ENCODE peak calls at places on chromosomes 5 and 9, in nine cellular contexts. N is GM12865; X is AG04450; L is foreskin fibroblast; Y is CD4-positive, alpha-beta T cell; V is cardiac muscle cell; H is heart right ventricle; O is lower lobe of right lung; K is bronchial epithelial cell. A is an unnamed sample.
A peak's percentile ranks its signal among the peaks of the same experiment; 100 is the strongest.

GRCh38 chr5:175826980-175827379 is 44.4 kb upstream of the CPLX2 start:
- DNase-seq in X (no peak), H (no peak), N (no peak), K (no peak), Y (no peak), V (no peak), L (no peak), O (no peak), A (no peak)

GRCh38 chr5:38636626-38637025 is 80.2 kb upstream of the LIFR start:
- DNase-seq in H (no peak), V (no peak), X (no peak), K (peak; percentile 49), N (no peak), Y (no peak), L (no peak), O (peak; percentile 56), A (no peak)

GRCh38 chr5:55600536-55601208 is 65.9 kb upstream of the PLPP1 start:
- DNase-seq in X (no peak), H (peak; percentile 56), O (no peak), N (no peak), Y (no peak), V (peak; percentile 32), K (no peak), L (peak; percentile 67), A (no peak)

GRCh38 chr5:138110266-138110963 is 26.6 kb downstream of the WNT8A start:
- DNase-seq in X (no peak), N (no peak), L (no peak), H (no peak), V (no peak), K (no peak), O (no peak), Y (no peak), A (no peak)

GRCh38 chr9:109244179-109245132 is 76.4 kb downstream of the EPB41L4B start:
- DNase-seq in V (peak; percentile 84), K (peak; percentile 71), X (no peak), L (peak; percentile 83), O (peak; percentile 76), Y (peak; percentile 32), N (peak; percentile 84), H (peak; percentile 52), A (peak; percentile 72)

GRCh38 chr5:132215329-132215728 is 12.3 kb downstream of the P4HA2 start:
- DNase-seq in K (peak; percentile 95), V (no peak), O (peak; percentile 85), H (peak; percentile 93), N (no peak), Y (no peak), X (peak; percentile 88), L (peak; percentile 100), A (no peak)

GRCh38 chr5:169649486-169649885 is 12.4 kb downstream of the DOCK2 start:
- DNase-seq in H (no peak), X (no peak), L (no peak), Y (no peak), K (no peak), O (no peak), V (no peak), N (peak; percentile 71), A (no peak)

GRCh38 chr9:26870292-26870691 is 22.3 kb downstream of the CAAP1 start:
- DNase-seq in V (no peak), N (no peak), O (no peak), H (no peak), X (no peak), L (no peak), K (peak; percentile 88), Y (no peak), A (no peak)

GRCh38 chr5:153358315-153358976 is 132.0 kb upstream of the GRIA1 start:
- DNase-seq in H (no peak), Y (no peak), V (no peak), O (no peak), L (no peak), K (no peak), X (no peak), N (peak; percentile 21), A (no peak)

GRCh38 chr5:4348919-4349318 is 753.3 kb downstream of the IRX1 start:
- DNase-seq in H (no peak), Y (no peak), N (no peak), V (no peak), L (no peak), K (no peak), O (no peak), X (no peak), A (no peak)

GRCh38 chr5:38607396-38607795 is 51.0 kb upstream of the LIFR start:
- DNase-seq in V (no peak), O (no peak), X (peak; percentile 91), K (no peak), L (peak; percentile 92), H (no peak), Y (no peak), N (no peak), A (no peak)

GRCh38 chr9:19405771-19406170 is 3.0 kb upstream of the ACER2 start:
- DNase-seq in Y (no peak), O (no peak), V (no peak), L (no peak), H (no peak), K (no peak), N (no peak), X (no peak), A (no peak)

GRCh38 chr9:23621924-23622323 is 204.1 kb downstream of the ELAVL2 start:
- DNase-seq in O (no peak), H (peak; percentile 33), Y (no peak), X (no peak), K (no peak), N (no peak), V (no peak), L (no peak), A (no peak)

GRCh38 chr5:54838843-54839242 is 146.6 kb downstream of the ESM1 start:
- DNase-seq in N (no peak), L (no peak), Y (no peak), V (no peak), X (no peak), K (no peak), O (no peak), H (no peak), A (no peak)

GRCh38 chr5:170747851-170748250 is 35.7 kb upstream of the GABRP start:
- DNase-seq in H (peak; percentile 40), V (peak; percentile 64), X (no peak), Y (no peak), O (no peak), N (no peak), L (peak; percentile 14), K (no peak), A (no peak)

GRCh38 chr9:112332674-112332976 is 794 bp downstream of the PTBP3 start:
- DNase-seq in K (no peak), O (no peak), Y (no peak), V (no peak), H (no peak), N (no peak), L (no peak), X (no peak), A (no peak)
- TF ChIP-seq CTCF in K (no peak), O (peak; percentile 10), Y (no peak), V (peak; percentile 21), H (no peak), N (no peak), L (no peak), X (peak; percentile 31), A (no peak)

DNA sequence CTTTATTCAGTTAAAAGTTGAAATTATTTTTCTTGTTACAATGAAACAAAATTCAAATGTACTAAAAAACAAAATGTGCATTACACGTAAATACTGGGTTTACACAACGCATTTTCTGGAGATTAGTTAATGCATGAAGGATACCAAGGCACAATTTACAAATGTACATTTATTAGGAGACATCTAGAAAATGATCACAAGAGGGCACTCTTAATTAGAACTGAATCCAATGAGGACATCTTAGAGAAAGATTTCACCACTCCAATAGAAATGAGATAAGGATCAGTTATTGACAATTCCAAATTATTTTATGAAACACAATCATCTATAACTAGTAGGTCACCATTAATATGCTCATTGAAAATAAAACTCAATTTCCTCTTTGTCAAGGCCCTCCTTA is 36.6 kb upstream of the CDH12 start:
- DNase-seq in Y (no peak), L (no peak), H (no peak), K (no peak), X (no peak), V (no peak), N (no peak), O (no peak), A (no peak)
- TF ChIP-seq CTCF in Y (no peak), L (no peak), H (peak; percentile 17), K (no peak), X (no peak), V (no peak), N (no peak), O (no peak), A (no peak)

GRCh38 chr5:147935032-147935431 is 28.7 kb upstream of the C5orf46 start:
- DNase-seq in O (no peak), K (peak; percentile 80), H (no peak), Y (no peak), N (no peak), X (no peak), L (peak; percentile 4), V (peak; percentile 45), A (no peak)
- TF ChIP-seq CTCF in O (peak; percentile 49), K (peak; percentile 48), H (peak; percentile 34), Y (no peak), N (no peak), X (peak; percentile 41), L (no peak), V (peak; percentile 27), A (no peak)

GRCh38 chr5:148398698-148399121 is 15.0 kb downstream of the FBXO38 start:
- DNase-seq in X (no peak), V (no peak), O (no peak), Y (no peak), L (no peak), K (peak; percentile 40), N (no peak), H (no peak), A (no peak)
- TF ChIP-seq CTCF in X (no peak), V (no peak), O (no peak), Y (no peak), L (no peak), K (no peak), N (no peak), H (no peak), A (no peak)

GRCh38 chr5:134070648-134070978 is 43.9 kb upstream of the TCF7 start:
- DNase-seq in H (no peak), V (no peak), X (no peak), Y (no peak), N (no peak), O (no peak), L (no peak), K (peak; percentile 68), A (no peak)
- TF ChIP-seq CTCF in H (no peak), V (peak; percentile 11), X (no peak), Y (peak; percentile 10), N (no peak), O (no peak), L (no peak), K (peak; percentile 8), A (no peak)

GRCh38 chr5:125485003-125485641 is 738.7 kb upstream of the ZNF608 start:
- DNase-seq in L (peak; percentile 99), X (peak; percentile 94), O (no peak), K (peak; percentile 97), Y (no peak), V (peak; percentile 19), N (peak; percentile 17), H (peak; percentile 12), A (no peak)
- TF ChIP-seq CTCF in L (no peak), X (no peak), O (no peak), K (no peak), Y (no peak), V (no peak), N (no peak), H (no peak), A (no peak)

GRCh38 chr9:28620011-28620410 is 1046.7 kb upstream of the C9orf72 start:
- DNase-seq in H (no peak), O (no peak), Y (no peak), V (no peak), K (peak; percentile 63), L (no peak), N (no peak), X (no peak), A (no peak)
- TF ChIP-seq CTCF in H (no peak), O (no peak), Y (no peak), V (no peak), K (no peak), L (no peak), N (no peak), X (no peak), A (no peak)